ENCODE peak calls at places on chromosomes 6 and 20, in five cellular contexts. P is heart left ventricle, E is K562, G is heart right ventricle, Y is psoas muscle. K is an unnamed sample.

GRCh38 chr6:129981598-129981997 is 36.8 kb upstream of the L3MBTL3 start:
- ATAC-seq in P (no peak), E (no peak), G (no peak), Y (no peak), K (no peak)

GRCh38 chr6:72446427-72446826 is 175.4 kb upstream of the KCNQ5 start:
- ATAC-seq in P (no peak), E (no peak), G (no peak), Y (no peak), K (no peak)

GRCh38 chr6:149984778-149985177 is 21.0 kb downstream of the ULBP1 start:
- ATAC-seq in P (no peak), E (no peak), G (no peak), Y (no peak), K (no peak)

GRCh38 chr20:57205625-57206219 is 60.7 kb downstream of the BMP7 start:
- ATAC-seq in P (no peak), E (no peak), G (no peak), Y (peak; percentile 29), K (peak; percentile 73)

GRCh38 chr6:38871745-38872568 is 156.8 kb downstream of the DNAH8 start:
- ATAC-seq in P (no peak), E (peak; percentile 92), G (no peak), Y (no peak), K (no peak)

GRCh38 chr6:132525866-132526265 is 12.2 kb upstream of the TAAR9 start:
- ATAC-seq in P (no peak), E (no peak), G (no peak), Y (no peak), K (no peak)

GRCh38 chr20:48791666-48792071 is 36.1 kb downstream of the PREX1 start:
- ATAC-seq in P (no peak), E (no peak), G (no peak), Y (no peak), K (no peak)

GRCh38 chr6:169490409-169490708 is 211.5 kb downstream of the WDR27 start:
- ATAC-seq in P (peak; percentile 46), E (no peak), G (peak; percentile 27), Y (no peak), K (no peak)

GRCh38 chr6:1786455-1787108 is 176.9 kb downstream of the FOXC1 start:
- ATAC-seq in P (no peak), E (no peak), G (no peak), Y (no peak), K (no peak)

GRCh38 chr6:118980063-118980462 is 45.1 kb upstream of the MCM9 start:
- ATAC-seq in P (no peak), E (no peak), G (no peak), Y (no peak), K (no peak)

GRCh38 chr6:167237438-167237837 is 53.7 kb upstream of the UNC93A start:
- ATAC-seq in P (no peak), E (no peak), G (no peak), Y (no peak), K (no peak)

DNA sequence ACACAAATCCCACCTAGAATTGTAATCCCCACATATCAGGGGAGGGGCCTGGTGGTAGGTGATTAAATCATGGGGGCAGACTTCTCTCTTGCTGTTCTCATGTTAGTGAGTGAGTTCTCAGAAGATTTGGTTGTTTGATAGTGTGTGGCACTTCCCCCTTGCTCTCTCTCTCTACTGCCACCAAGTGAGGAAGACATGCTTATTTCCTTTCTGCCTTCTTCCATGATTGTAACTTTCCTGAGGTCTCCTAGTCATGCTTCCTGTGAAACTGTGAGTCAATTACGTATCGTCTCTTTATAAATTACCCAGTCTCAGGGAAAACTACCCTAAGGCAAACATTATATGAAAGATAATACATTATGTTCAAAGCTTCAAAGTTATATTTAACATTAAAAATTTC is 1297.5 kb upstream of the CITED2 start:
- ATAC-seq in P (no peak), E (peak; percentile 39), G (no peak), Y (no peak), K (no peak)
- TF ChIP-seq CTCF in P (no peak), E (no peak), G (no peak), Y (no peak), K (no peak)

GRCh38 chr6:85372915-85373270 is 77.0 kb upstream of the NT5E start:
- ATAC-seq in P (no peak), E (no peak), G (no peak), Y (no peak), K (no peak)
- H3K4me1 ChIP-seq in P (no peaks in the 10 kb centered on the region), E (no peaks in the 10 kb centered on the region), G (no peaks in the 10 kb centered on the region), Y (no peaks in the 10 kb centered on the region), K (no peaks in the 10 kb centered on the region)

GRCh38 chr6:26571592-26572296 is 25.0 kb upstream of the ABT1 start:
- ATAC-seq in P (peak; percentile 80), E (peak; percentile 45), G (peak; percentile 71), Y (peak; percentile 59), K (no peak)

GRCh38 chr6:26563488-26563887 is 25.3 kb downstream of the HMGN4 start:
- ATAC-seq in P (no peak), E (peak; percentile 71), G (no peak), Y (no peak), K (no peak)

GRCh38 chr6:26569433-26569764 is 27.4 kb upstream of the ABT1 start:
- ATAC-seq in P (no peak), E (no peak), G (no peak), Y (no peak), K (no peak)

GRCh38 chr6:26570027-26570809 is 26.5 kb upstream of the ABT1 start:
- ATAC-seq in P (no peak), E (peak; percentile 8), G (no peak), Y (no peak), K (no peak)

GRCh38 chr6:26568601-26569432 is 27.9 kb upstream of the ABT1 start:
- ATAC-seq in P (peak; percentile 79), E (peak; percentile 75), G (peak; percentile 84), Y (peak; percentile 91), K (peak; percentile 93)
- TF ChIP-seq CTCF in P (no peak), E (peak; percentile 83), G (no peak), Y (no peak), K (no peak)

DNA sequence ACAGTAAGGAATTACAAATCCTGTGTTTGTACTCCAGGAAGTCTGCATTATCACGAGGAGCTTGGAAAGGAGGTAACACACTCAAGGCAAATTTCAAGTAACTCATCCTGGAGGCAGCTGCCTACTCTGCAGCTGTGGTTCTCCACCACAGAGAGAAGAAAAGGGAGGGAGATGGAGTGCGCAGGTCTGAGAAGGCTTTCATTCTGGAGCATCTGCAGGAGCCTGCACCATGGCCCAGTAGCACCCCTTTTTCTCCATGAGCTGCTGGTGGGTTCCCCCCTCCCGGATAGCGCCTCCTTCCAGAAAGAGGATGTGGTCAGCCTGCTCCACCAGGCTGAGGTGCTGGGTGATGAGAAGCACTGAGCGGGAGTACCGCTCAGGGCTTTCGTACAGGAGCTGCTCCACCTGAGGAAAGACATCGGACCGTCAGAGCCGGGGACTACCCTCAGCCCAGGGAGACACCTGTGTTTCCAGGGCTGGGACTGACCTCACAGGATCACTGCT is 1.6 kb upstream of the PSMB8 start:
- ATAC-seq in P (no peak), E (no peak), G (no peak), Y (no peak), K (no peak)
- H3K4me1 ChIP-seq in P (peaks cover 47% of the 10 kb centered on the region), E (peaks cover 16% of the 10 kb centered on the region), G (peaks cover 33% of the 10 kb centered on the region), Y (peaks cover 4% of the 10 kb centered on the region), K (no peaks in the 10 kb centered on the region)

GRCh38 chr6:122838060-122838780 is 49.2 kb downstream of the SMPDL3A start:
- ATAC-seq in P (no peak), E (no peak), G (no peak), Y (no peak), K (no peak)
- TF ChIP-seq CTCF in P (peak; percentile 26), E (peak; percentile 49), G (no peak), Y (peak; percentile 37), K (peak; percentile 16)

GRCh38 chr6:125101656-125102055 is 51.9 kb upstream of the TPD52L1 start:
- ATAC-seq in P (no peak), E (peak; percentile 3), G (no peak), Y (no peak), K (no peak)
- H3K4me1 ChIP-seq in P (no peaks in the 10 kb centered on the region), E (peaks cover 10% of the 10 kb centered on the region), G (peaks cover 3% of the 10 kb centered on the region), Y (no peaks in the 10 kb centered on the region), K (no peaks in the 10 kb centered on the region)

GRCh38 chr6:115969207-115969929 is 91.3 kb downstream of the FRK start:
- ATAC-seq in P (peak; percentile 67), E (no peak), G (no peak), Y (no peak), K (no peak)
- TF ChIP-seq CTCF in P (peak; percentile 11), E (no peak), G (no peak), Y (no peak), K (no peak)

K was measured in gastroesophageal sphincter.